ENCODE peak calls at places on chromosomes 12 and 14, in four cellular contexts. Q, R, N and M are unnamed samples.

GRCh38 chr12:121713257-121714155 is 954 bp downstream of the TMEM120B start:
- DNase-seq in R (peak; percentile 63), N (no peak), Q (no peak), M (no peak)

GRCh38 chr12:93802698-93803097 is 125.5 kb downstream of the CRADD start:
- DNase-seq in R (no peak), N (no peak), Q (no peak), M (no peak)

GRCh38 chr12:26524862-26525465 is 308.0 kb downstream of the ITPR2 start:
- DNase-seq in R (peak; percentile 28), Q (no peak), N (no peak), M (no peak)

GRCh38 chr12:45379261-45379660 is 163.4 kb downstream of the ANO6 start:
- DNase-seq in Q (no peak), N (no peak), R (no peak), M (no peak)

GRCh38 chr14:69325646-69326265 is 65.8 kb downstream of the GALNT16 start:
- DNase-seq in R (peak; percentile 26), N (no peak), Q (no peak), M (no peak)

GRCh38 chr12:124549629-124550028 is 17.8 kb downstream of the NCOR2 start:
- DNase-seq in Q (no peak), R (no peak), N (no peak), M (no peak)

GRCh38 chr12:60421741-60422140 is 825.9 kb downstream of the SLC16A7 start:
- DNase-seq in N (no peak), Q (no peak), R (no peak), M (no peak)

GRCh38 chr12:46409974-46410373 is 37.4 kb upstream of the SLC38A2 start:
- DNase-seq in Q (no peak), R (no peak), N (no peak), M (no peak)

GRCh38 chr14:74547331-74547927 is 53.9 kb downstream of the ISCA2 start:
- DNase-seq in Q (no peak), R (no peak), N (no peak), M (no peak)

GRCh38 chr12:92827836-92828431 is 101.2 kb downstream of the EEA1 start:
- DNase-seq in Q (peak; percentile 12), N (no peak), R (peak; percentile 20), M (no peak)

GRCh38 chr12:114799574-114800487 is 115.9 kb upstream of the TBX3 start:
- DNase-seq in R (no peak), Q (no peak), N (no peak), M (no peak)

GRCh38 chr12:132635076-132635955 is 16.7 kb downstream of the P2RX2 start:
- DNase-seq in Q (no peak), R (no peak), N (no peak), M (no peak)

GRCh38 chr14:68535404-68536024 is 257.4 kb downstream of the ZFP36L1 start:
- DNase-seq in Q (no peak), R (no peak), N (no peak), M (no peak)

GRCh38 chr12:24909667-24910066 is 39.2 kb downstream of the BCAT1 start:
- DNase-seq in Q (no peak), N (no peak), R (no peak), M (no peak)

GRCh38 chr14:64970776-64971451 is 1.2 kb downstream of the RAB15 start:
- DNase-seq in N (no peak), R (no peak), Q (no peak), M (no peak)

GRCh38 chr12:148676-149416 is 65.1 kb downstream of the SLC6A12 start:
- DNase-seq in N (no peak), R (no peak), Q (no peak), M (no peak)

GRCh38 chr12:132310181-132311040 is 19.0 kb downstream of the GALNT9 start:
- DNase-seq in R (no peak), Q (no peak), N (no peak), M (no peak)

GRCh38 chr14:86296173-86296572 is 766.2 kb downstream of the FLRT2 start:
- DNase-seq in R (no peak), Q (no peak), N (no peak), M (no peak)

GRCh38 chr12:114403044-114403689 is 2.8 kb downstream of the TBX5 start:
- DNase-seq in R (no peak), N (peak; percentile 54), Q (no peak), M (no peak)

GRCh38 chr12:69837191-69838085 is 12.4 kb downstream of the MYRFL start:
- DNase-seq in N (no peak), R (no peak), Q (no peak), M (no peak)

GRCh38 chr12:96044017-96044985 is 8.9 kb upstream of the LTA4H start:
- DNase-seq in R (no peak), Q (no peak), N (no peak), M (no peak)

GRCh38 chr14:29926701-29927595 is 699 bp downstream of the PRKD1 start:
- DNase-seq in N (no peak), Q (no peak), R (peak; percentile 15), M (no peak)

GRCh38 chr14:104561124-104561531 is 18.4 kb upstream of the C14orf180 start:
- DNase-seq in R (no peak), N (no peak), Q (no peak), M (no peak)

GRCh38 chr14:56005580-56006053 is 112.6 kb upstream of the PELI2 start:
- DNase-seq in Q (no peak), R (no peak), N (no peak), M (no peak)

GRCh38 chr12:132285991-132286681 is 43.3 kb downstream of the GALNT9 start:
- DNase-seq in R (no peak), Q (no peak), N (no peak), M (no peak)

GRCh38 chr14:65321370-65321875 is 91.1 kb upstream of the FUT8 start:
- DNase-seq in N (no peak), R (no peak), Q (peak; percentile 82), M (peak; percentile 30)

GRCh38 chr14:100736269-100737180 is 9.8 kb downstream of the DLK1 start:
- DNase-seq in Q (no peak), N (no peak), R (peak; percentile 77), M (no peak)

GRCh38 chr14:103542545-103543088 is 13.6 kb downstream of the TRMT61A start:
- DNase-seq in N (no peak), Q (no peak), R (no peak), M (no peak)

GRCh38 chr12:32290411-32290810 is 108.9 kb upstream of the FGD4 start:
- DNase-seq in N (no peak), Q (no peak), R (no peak), M (no peak)

GRCh38 chr14:50875359-50876090 is 3.7 kb downstream of the ABHD12B start:
- DNase-seq in N (no peak), R (no peak), Q (peak; percentile 78), M (no peak)

GRCh38 chr12:67471810-67472209 is 176.7 kb upstream of the DYRK2 start:
- DNase-seq in R (no peak), N (no peak), Q (no peak), M (no peak)

GRCh38 chr12:19277707-19278106 is 148.2 kb downstream of the PLEKHA5 start:
- DNase-seq in R (no peak), Q (no peak), N (no peak), M (no peak)

GRCh38 chr12:120677765-120678473 is 9.0 kb upstream of the MLEC start:
- DNase-seq in Q (peak; percentile 82), R (no peak), N (no peak), M (peak; percentile 13)

GRCh38 chr12:70190252-70191010 is 52.8 kb upstream of the CNOT2 start:
- DNase-seq in R (no peak), Q (no peak), N (no peak), M (no peak)

GRCh38 chr12:19451196-19451595 is 11.9 kb downstream of the AEBP2 start:
- DNase-seq in R (no peak), N (no peak), Q (no peak), M (no peak)

GRCh38 chr14:69005432-69006148 is 26.5 kb upstream of the ACTN1 start:
- DNase-seq in N (no peak), R (no peak), Q (no peak), M (no peak)

GRCh38 chr12:53062977-53063707 is 13.3 kb downstream of the TNS2 start:
- DNase-seq in Q (no peak), R (no peak), N (no peak), M (no peak)

GRCh38 chr12:53064613-53065415 is 14.4 kb downstream of the SPRYD3 start:
- DNase-seq in N (no peak), Q (no peak), R (no peak), M (no peak)

GRCh38 chr12:53062011-53062961 is 12.4 kb downstream of the TNS2 start:
- DNase-seq in R (no peak), Q (no peak), N (no peak), M (no peak)

GRCh38 chr12:53065470-53065869 is 13.7 kb downstream of the SPRYD3 start:
- DNase-seq in Q (no peak), R (no peak), N (no peak), M (no peak)

GRCh38 chr12:53063708-53064612 is 14.1 kb downstream of the TNS2 start:
- DNase-seq in R (no peak), Q (no peak), N (no peak), M (no peak)
- TF ChIP-seq POLR2AphosphoS5 in R (no peak), Q (no peak), N (no peak), M (no peak)

DNA sequence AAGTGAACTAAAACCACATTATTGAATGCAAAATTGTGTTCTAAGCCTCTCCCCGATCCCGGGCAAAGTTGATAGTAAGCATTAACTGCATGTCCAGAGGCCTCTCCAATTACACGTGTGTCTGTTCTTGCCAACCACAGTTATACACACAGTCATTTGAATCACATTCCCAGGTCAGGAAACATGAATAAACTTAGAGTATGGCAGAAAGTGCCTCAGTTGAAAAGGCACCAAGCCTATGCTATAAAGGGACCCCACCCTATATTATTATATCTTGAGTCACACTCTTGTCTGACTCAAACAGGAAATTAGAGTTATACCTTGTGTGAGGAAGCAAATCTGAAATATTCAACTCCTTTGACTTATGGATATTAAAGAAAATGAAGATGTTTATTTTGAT is 128.3 kb upstream of the STXBP6 start:
- DNase-seq in Q (no peak), R (no peak), N (no peak), M (no peak)
- TF ChIP-seq GABPA in Q (no peak), R (no peak), N (no peak), M (no peak)

GRCh38 chr14:92565718-92566115 is 52.1 kb downstream of the RIN3 start:
- DNase-seq in R (no peak), N (no peak), Q (no peak), M (no peak)
- TF ChIP-seq POLR2AphosphoS5 in R (no peak), N (no peak), Q (no peak), M (no peak)

DNA sequence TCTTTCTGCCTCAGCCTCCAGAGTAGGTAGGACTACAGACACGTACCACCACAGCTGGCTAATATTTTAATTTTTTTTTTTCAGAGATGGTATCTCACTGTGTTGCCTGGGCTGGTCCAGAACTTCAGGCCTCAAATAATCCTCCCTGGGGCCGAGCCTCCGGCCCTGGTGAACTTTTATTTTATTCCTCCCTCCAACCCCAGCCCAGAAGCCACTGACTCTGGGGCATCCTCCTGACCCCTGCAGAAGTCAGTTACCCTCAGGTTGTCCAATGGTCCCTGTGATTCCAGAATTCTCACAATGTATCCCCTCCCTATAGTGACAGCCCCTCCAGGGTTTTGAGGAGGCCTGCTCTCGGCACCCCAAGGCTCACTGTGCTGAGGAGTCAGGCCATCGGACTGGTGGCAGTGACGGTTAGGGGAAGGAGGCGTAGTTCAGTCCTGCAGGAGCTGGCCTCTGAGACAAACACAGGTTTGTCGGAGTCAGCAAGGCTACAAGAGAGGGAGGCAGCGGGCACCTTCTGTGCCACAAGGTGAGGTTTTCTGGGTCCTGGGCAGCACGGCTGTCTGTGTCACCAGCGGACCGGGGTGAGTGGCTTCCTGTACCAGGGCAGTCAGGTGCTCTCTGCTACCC is 19.4 kb upstream of the FIGNL2 start:
- DNase-seq in R (no peak), N (no peak), Q (no peak), M (no peak)
- TF ChIP-seq GABPA in R (no peak), N (no peak), Q (no peak), M (no peak)